ENCODE peak calls at places on chromosomes 7 and 10, in five cellular contexts. One of them, this sample, is unnamed.

GRCh38 chr10:82742478-82742877 is 867.5 kb downstream of the NRG3 start:
- DNase-seq in trophoblast cell: no peak
- DNase-seq in heart right ventricle: no peak
- DNase-seq in uterus: no peak
- DNase-seq in right cardiac atrium: no peak
- DNase-seq in this sample: peak

GRCh38 chr7:19327011-19327410 is 181.8 kb upstream of the FERD3L start:
- DNase-seq in right cardiac atrium: no peak
- DNase-seq in uterus: no peak
- DNase-seq in trophoblast cell: no peak
- DNase-seq in heart right ventricle: peak
- DNase-seq in this sample: no peak

GRCh38 chr7:1027285-1028043 is 16.9 kb upstream of the GPR146 start:
- DNase-seq in right cardiac atrium: peak
- DNase-seq in uterus: peak
- DNase-seq in heart right ventricle: no peak
- DNase-seq in trophoblast cell: peak
- DNase-seq in this sample: no peak

GRCh38 chr10:48517482-48517881 is 87.4 kb downstream of the ARHGAP22 start:
- DNase-seq in right cardiac atrium: no peak
- DNase-seq in trophoblast cell: no peak
- DNase-seq in uterus: no peak
- DNase-seq in heart right ventricle: no peak
- DNase-seq in this sample: no peak

GRCh38 chr7:127393370-127394058 is 1.0 kb upstream of the ZNF800 start:
- DNase-seq in right cardiac atrium: peak
- DNase-seq in uterus: peak
- DNase-seq in heart right ventricle: peak
- DNase-seq in trophoblast cell: no peak
- DNase-seq in this sample: peak

GRCh38 chr10:5502903-5503835 is 3.8 kb upstream of the CALML5 start:
- DNase-seq in heart right ventricle: no peak
- DNase-seq in uterus: no peak
- DNase-seq in trophoblast cell: peak
- DNase-seq in right cardiac atrium: no peak
- DNase-seq in this sample: no peak

GRCh38 chr10:5614081-5614721 is 52.2 kb downstream of the ASB13 start:
- DNase-seq in heart right ventricle: no peak
- DNase-seq in right cardiac atrium: peak
- DNase-seq in uterus: no peak
- DNase-seq in trophoblast cell: peak
- DNase-seq in this sample: no peak

GRCh38 chr7:45863715-45864114 is 9.2 kb downstream of the CCDC201 start:
- DNase-seq in uterus: no peak
- DNase-seq in heart right ventricle: no peak
- DNase-seq in trophoblast cell: no peak
- DNase-seq in right cardiac atrium: no peak
- DNase-seq in this sample: no peak

GRCh38 chr7:115748123-115748738 is 282.3 kb downstream of the TFEC start:
- DNase-seq in heart right ventricle: no peak
- DNase-seq in uterus: no peak
- DNase-seq in trophoblast cell: no peak
- DNase-seq in right cardiac atrium: no peak
- DNase-seq in this sample: no peak

GRCh38 chr7:41881313-41882130 is 178.6 kb upstream of the INHBA start:
- DNase-seq in trophoblast cell: peak
- DNase-seq in uterus: no peak
- DNase-seq in heart right ventricle: peak
- DNase-seq in right cardiac atrium: peak
- DNase-seq in this sample: peak

GRCh38 chr10:72075184-72076115 is 12.9 kb downstream of the SPOCK2 start:
- DNase-seq in trophoblast cell: no peak
- DNase-seq in heart right ventricle: no peak
- DNase-seq in right cardiac atrium: peak
- DNase-seq in uterus: no peak
- DNase-seq in this sample: no peak

GRCh38 chr7:129646369-129647021 is 35.0 kb downstream of the NRF1 start:
- DNase-seq in heart right ventricle: no peak
- DNase-seq in right cardiac atrium: peak
- DNase-seq in trophoblast cell: no peak
- DNase-seq in uterus: no peak
- DNase-seq in this sample: no peak

GRCh38 chr10:22652988-22653431 is 61.4 kb downstream of the PIP4K2A start:
- DNase-seq in right cardiac atrium: no peak
- DNase-seq in uterus: no peak
- DNase-seq in trophoblast cell: no peak
- DNase-seq in heart right ventricle: no peak
- DNase-seq in this sample: no peak

GRCh38 chr10:84226616-84227015 is 1.3 kb upstream of the LRIT2 start:
- DNase-seq in uterus: no peak
- DNase-seq in heart right ventricle: no peak
- DNase-seq in trophoblast cell: no peak
- DNase-seq in right cardiac atrium: no peak
- DNase-seq in this sample: no peak

GRCh38 chr7:141992154-141992553 is 3.5 kb upstream of the MGAM start:
- DNase-seq in right cardiac atrium: no peak
- DNase-seq in heart right ventricle: no peak
- DNase-seq in uterus: no peak
- DNase-seq in trophoblast cell: no peak
- DNase-seq in this sample: no peak

GRCh38 chr10:15035385-15036301 is 8.1 kb upstream of the OLAH start:
- DNase-seq in heart right ventricle: peak
- DNase-seq in right cardiac atrium: no peak
- DNase-seq in trophoblast cell: no peak
- DNase-seq in uterus: no peak
- DNase-seq in this sample: peak

GRCh38 chr7:106623846-106624245 is 37.1 kb downstream of the CCDC71L start:
- DNase-seq in heart right ventricle: no peak
- DNase-seq in right cardiac atrium: no peak
- DNase-seq in trophoblast cell: peak
- DNase-seq in uterus: no peak
- DNase-seq in this sample: no peak

GRCh38 chr7:81924494-81924893 is 154.6 kb upstream of the HGF start:
- DNase-seq in right cardiac atrium: no peak
- DNase-seq in uterus: no peak
- DNase-seq in trophoblast cell: no peak
- DNase-seq in heart right ventricle: no peak
- DNase-seq in this sample: no peak

GRCh38 chr7:155205368-155206285 is 92.1 kb upstream of the INSIG1 start:
- DNase-seq in heart right ventricle: peak
- DNase-seq in right cardiac atrium: peak
- DNase-seq in uterus: peak
- DNase-seq in trophoblast cell: peak
- DNase-seq in this sample: peak

GRCh38 chr7:41425926-41426325 is 277.0 kb downstream of the INHBA start:
- DNase-seq in trophoblast cell: peak
- DNase-seq in right cardiac atrium: no peak
- DNase-seq in heart right ventricle: no peak
- DNase-seq in uterus: no peak
- DNase-seq in this sample: no peak

GRCh38 chr10:54622017-54622416 is 179.0 kb downstream of the PCDH15 start:
- DNase-seq in right cardiac atrium: no peak
- DNase-seq in heart right ventricle: no peak
- DNase-seq in trophoblast cell: no peak
- DNase-seq in uterus: no peak
- DNase-seq in this sample: no peak

GRCh38 chr7:79979437-79979836 is 155.2 kb upstream of the GNAI1 start:
- DNase-seq in uterus: no peak
- DNase-seq in trophoblast cell: no peak
- DNase-seq in right cardiac atrium: no peak
- DNase-seq in heart right ventricle: no peak
- DNase-seq in this sample: no peak

GRCh38 chr10:121187375-121187774 is 336.2 kb downstream of the WDR11 start:
- DNase-seq in trophoblast cell: no peak
- DNase-seq in uterus: no peak
- DNase-seq in heart right ventricle: no peak
- DNase-seq in right cardiac atrium: no peak
- DNase-seq in this sample: no peak

GRCh38 chr7:99623091-99623693 is 6.4 kb downstream of the ZSCAN25 start:
- DNase-seq in heart right ventricle: no peak
- DNase-seq in trophoblast cell: no peak
- DNase-seq in right cardiac atrium: no peak
- DNase-seq in uterus: no peak
- DNase-seq in this sample: peak

GRCh38 chr10:74047871-74048270 is 50.0 kb downstream of the VCL start:
- DNase-seq in uterus: no peak
- DNase-seq in right cardiac atrium: no peak
- DNase-seq in heart right ventricle: no peak
- DNase-seq in trophoblast cell: no peak
- DNase-seq in this sample: no peak

GRCh38 chr7:17758008-17758407 is 182.3 kb downstream of the SNX13 start:
- DNase-seq in right cardiac atrium: no peak
- DNase-seq in uterus: no peak
- DNase-seq in trophoblast cell: no peak
- DNase-seq in heart right ventricle: no peak
- DNase-seq in this sample: no peak

GRCh38 chr7:128427289-128427891 is 17.6 kb upstream of the IMPDH1 start:
- DNase-seq in uterus: no peak
- DNase-seq in trophoblast cell: peak
- DNase-seq in heart right ventricle: no peak
- DNase-seq in right cardiac atrium: no peak
- DNase-seq in this sample: no peak

GRCh38 chr7:50792342-50793114 is 9.8 kb upstream of the GRB10 start:
- DNase-seq in right cardiac atrium: peak
- DNase-seq in heart right ventricle: peak
- DNase-seq in uterus: peak
- DNase-seq in trophoblast cell: peak
- DNase-seq in this sample: peak

GRCh38 chr7:117645456-117646181 is 165.8 kb downstream of the CFTR start:
- DNase-seq in uterus: no peak
- DNase-seq in trophoblast cell: no peak
- DNase-seq in right cardiac atrium: no peak
- DNase-seq in heart right ventricle: no peak
- DNase-seq in this sample: no peak

GRCh38 chr10:4241724-4242345 is 456.8 kb upstream of the KLF6 start:
- DNase-seq in uterus: peak
- DNase-seq in trophoblast cell: peak
- DNase-seq in heart right ventricle: peak
- DNase-seq in right cardiac atrium: no peak
- DNase-seq in this sample: no peak

GRCh38 chr7:12244129-12244528 is 33.0 kb downstream of the TMEM106B start:
- DNase-seq in heart right ventricle: no peak
- DNase-seq in uterus: no peak
- DNase-seq in trophoblast cell: peak
- DNase-seq in right cardiac atrium: peak
- DNase-seq in this sample: peak

GRCh38 chr10:5788969-5789368 is 24.3 kb downstream of the GDI2 start:
- DNase-seq in right cardiac atrium: no peak
- DNase-seq in heart right ventricle: no peak
- DNase-seq in trophoblast cell: no peak
- DNase-seq in uterus: no peak
- DNase-seq in this sample: no peak

GRCh38 chr10:132756591-132756990 is 29.4 kb downstream of the NKX6-2 start:
- DNase-seq in trophoblast cell: peak
- DNase-seq in right cardiac atrium: no peak
- DNase-seq in uterus: no peak
- DNase-seq in heart right ventricle: no peak
- DNase-seq in this sample: no peak
- H3K27ac ChIP-seq in trophoblast cell: no peak
- H3K27ac ChIP-seq in right cardiac atrium: no peak
- H3K27ac ChIP-seq in uterus: no peak
- H3K27ac ChIP-seq in heart right ventricle: no peak
- H3K27ac ChIP-seq in this sample: no peak

DNA sequence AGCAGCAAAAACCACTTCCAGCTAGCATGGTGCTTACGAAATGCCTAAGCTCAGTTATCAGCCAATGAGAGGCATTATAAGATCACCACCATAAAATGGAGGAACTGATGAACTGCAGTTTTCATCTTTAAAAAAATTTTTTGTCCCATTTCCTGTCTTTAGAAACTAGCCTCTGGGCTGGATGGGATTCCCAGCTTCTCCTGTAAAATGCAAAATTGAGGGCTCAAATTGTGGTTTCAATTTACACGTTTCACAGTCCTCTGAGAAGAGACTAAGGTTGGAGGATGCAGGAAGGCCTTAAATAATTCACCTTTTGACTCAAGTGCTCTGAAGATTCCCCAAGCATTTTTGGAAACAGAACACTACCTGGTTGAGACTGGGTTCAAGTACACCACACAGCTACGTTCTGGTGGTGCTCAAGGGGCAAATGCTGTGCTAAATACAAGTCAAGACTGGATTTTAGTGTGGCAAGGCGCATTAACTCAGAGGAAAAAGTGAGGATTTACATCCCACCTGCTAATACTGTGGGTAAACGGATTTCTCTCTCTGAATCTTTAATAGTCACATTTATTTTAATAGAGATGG is 948 bp downstream of the ZNF25 start:
- DNase-seq in right cardiac atrium: no peak
- DNase-seq in uterus: no peak
- DNase-seq in heart right ventricle: no peak
- DNase-seq in trophoblast cell: no peak
- DNase-seq in this sample: no peak
- H3K27ac ChIP-seq in right cardiac atrium: peak
- H3K27ac ChIP-seq in uterus: peak
- H3K27ac ChIP-seq in heart right ventricle: peak
- H3K27ac ChIP-seq in trophoblast cell: no peak
- H3K27ac ChIP-seq in this sample: peak

DNA sequence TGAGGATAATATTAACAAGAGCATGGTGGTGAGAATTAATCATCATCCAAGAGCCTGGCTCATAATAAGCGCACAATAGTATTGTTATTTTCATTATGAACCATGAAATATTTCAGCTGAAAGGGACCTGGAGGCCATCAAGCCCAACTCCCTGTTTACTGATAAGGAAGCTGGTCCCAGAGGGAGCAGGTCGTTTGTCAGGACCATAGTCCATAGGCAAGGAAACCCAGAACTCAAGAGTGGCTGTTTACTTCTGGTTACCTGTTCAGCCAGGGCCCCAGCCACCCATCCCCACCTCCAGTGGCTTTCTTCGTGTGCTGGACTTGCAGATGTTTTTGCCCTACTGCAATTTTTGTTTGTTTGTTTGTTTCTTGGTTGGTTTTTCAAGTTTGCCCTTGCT is 151.9 kb downstream of the TPST1 start:
- DNase-seq in heart right ventricle: no peak
- DNase-seq in uterus: no peak
- DNase-seq in right cardiac atrium: no peak
- DNase-seq in trophoblast cell: no peak
- DNase-seq in this sample: no peak
- H3K27ac ChIP-seq in heart right ventricle: no peak
- H3K27ac ChIP-seq in uterus: no peak
- H3K27ac ChIP-seq in right cardiac atrium: no peak
- H3K27ac ChIP-seq in trophoblast cell: no peak
- H3K27ac ChIP-seq in this sample: no peak

DNA sequence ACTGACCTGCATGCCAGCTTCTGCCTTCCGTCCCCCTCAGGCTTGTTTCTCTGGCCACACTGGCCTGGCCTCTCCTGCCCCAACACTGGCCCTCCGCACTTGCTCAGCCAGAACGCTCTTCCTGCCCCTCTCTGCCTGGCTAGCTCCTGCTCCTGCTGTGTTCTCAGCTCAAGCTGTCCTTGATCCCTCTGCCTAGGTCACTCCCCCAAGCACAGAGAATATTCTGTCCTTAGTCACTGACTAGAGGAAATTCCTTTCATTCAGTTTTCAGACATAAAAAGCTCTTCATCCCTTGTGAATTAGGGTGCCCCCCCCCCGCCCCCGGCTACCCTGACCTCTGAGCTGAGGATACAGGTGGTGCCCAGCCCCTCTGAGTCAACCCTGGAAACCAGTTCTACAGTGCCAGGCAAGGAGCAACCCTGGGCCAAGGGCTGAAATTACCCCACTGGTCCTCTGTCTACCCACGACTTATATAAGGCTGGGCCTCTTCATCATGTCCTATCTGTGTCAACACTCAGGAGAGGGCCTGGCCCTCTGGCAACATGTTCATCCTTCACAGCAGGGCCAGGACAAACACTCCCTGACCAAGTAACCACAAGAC is 6.6 kb upstream of the SGPL1 start:
- DNase-seq in trophoblast cell: no peak
- DNase-seq in uterus: no peak
- DNase-seq in right cardiac atrium: no peak
- DNase-seq in heart right ventricle: no peak
- DNase-seq in this sample: no peak
- H3K27ac ChIP-seq in trophoblast cell: no peak
- H3K27ac ChIP-seq in uterus: no peak
- H3K27ac ChIP-seq in right cardiac atrium: no peak
- H3K27ac ChIP-seq in heart right ventricle: no peak
- H3K27ac ChIP-seq in this sample: no peak